ENCODE peak calls at places on chromosomes 4 and X, in six cellular contexts. Y is heart left ventricle, U is tibial artery, D is esophagus muscularis mucosa, F is GM12878, B is fibroblast of mammary gland. T is an unnamed sample.

GRCh38 chr4:52837716-52838558 is 24.2 kb upstream of the RASL11B start:
- DNase-seq in Y (peak), B (peak), F (no peak), U (no peak), D (no peak), T (no peak)

GRCh38 chr4:27245216-27245615 is 384.6 kb downstream of the STIM2 start:
- DNase-seq in F (no peak), B (peak), U (no peak), Y (no peak), D (no peak), T (no peak)

GRCh38 chr4:119138046-119138445 is 2.4 kb downstream of the MYOZ2 start:
- DNase-seq in Y (no peak), U (no peak), F (no peak), D (no peak), B (peak), T (no peak)

GRCh38 chr4:23279377-23279988 is 586.7 kb downstream of the GBA3 start:
- DNase-seq in D (no peak), B (peak), U (no peak), Y (no peak), F (no peak), T (no peak)

GRCh38 chrX:49784747-49785280 is 44.3 kb upstream of the PAGE4 start:
- DNase-seq in Y (no peak), F (no peak), D (no peak), B (no peak), U (no peak), T (no peak)

GRCh38 chr4:5470318-5470889 is 238.0 kb downstream of the EVC2 start:
- DNase-seq in B (no peak), Y (no peak), U (no peak), F (no peak), D (no peak), T (no peak)

GRCh38 chr4:1793496-1793840 is 375 bp downstream of the FGFR3 start:
- DNase-seq in Y (peak), B (no peak), F (no peak), U (no peak), D (no peak), T (no peak)

GRCh38 chr4:129254126-129254525 is 158.2 kb downstream of the C4orf33 start:
- DNase-seq in B (no peak), Y (no peak), F (no peak), U (no peak), D (no peak), T (no peak)

GRCh38 chr4:69591374-69591773 is 48.1 kb downstream of the UGT2A2 start:
- DNase-seq in F (no peak), U (no peak), Y (no peak), D (no peak), B (no peak), T (no peak)

GRCh38 chrX:37825225-37825842 is 22.0 kb downstream of the DYNLT3 start:
- DNase-seq in Y (no peak), B (peak), F (no peak), U (peak), D (no peak), T (no peak)

GRCh38 chr4:165009493-165010227 is 22.1 kb upstream of the TRIM60 start:
- DNase-seq in U (no peak), B (no peak), F (no peak), Y (no peak), D (no peak), T (no peak)

GRCh38 chr4:139461022-139461421 is 7.1 kb downstream of the RAB33B start:
- DNase-seq in Y (no peak), U (no peak), D (no peak), F (no peak), B (no peak), T (no peak)

GRCh38 chr4:155667538-155668511 is 1.2 kb downstream of the GUCY1A1 start:
- DNase-seq in D (no peak), Y (peak), F (no peak), U (peak), B (peak), T (no peak)

GRCh38 chr4:59122626-59123025 is 2012.4 kb upstream of the IGFBP7 start:
- DNase-seq in Y (no peak), F (no peak), U (no peak), D (no peak), B (no peak), T (no peak)

GRCh38 chr4:23890369-23891063 is 669 bp upstream of the PPARGC1A start:
- DNase-seq in Y (no peak), D (no peak), U (no peak), B (no peak), F (no peak), T (no peak)

GRCh38 chr4:72326692-72327632 is 242.1 kb downstream of the ADAMTS3 start:
- DNase-seq in U (no peak), D (no peak), Y (no peak), F (no peak), B (peak), T (no peak)

GRCh38 chrX:12701625-12702024 is 89.6 kb upstream of the PRPS2 start:
- DNase-seq in B (peak), F (peak), U (no peak), Y (peak), D (no peak), T (peak)

GRCh38 chrX:53239474-53239873 is 14.5 kb upstream of the KDM5C start:
- DNase-seq in D (no peak), Y (no peak), B (peak), U (no peak), F (no peak), T (no peak)

GRCh38 chr4:114509340-114509739 is 89.3 kb upstream of the UGT8 start:
- DNase-seq in U (no peak), Y (no peak), B (no peak), F (no peak), D (no peak), T (no peak)
- H3K4me3 ChIP-seq in U (no peak), Y (no peak), B (no peak), F (no peak), D (no peak), T (no peak)

GRCh38 chr4:42404001-42404400 is 6.7 kb downstream of the SHISA3 start:
- DNase-seq in B (no peak), F (no peak), D (no peak), Y (no peak), U (no peak), T (no peak)
- TF ChIP-seq CTCF in B (no peak), F (peak), D (no peak), Y (no peak), U (no peak), T (no peak)

GRCh38 chr4:79764118-79764517 is 308.9 kb downstream of the ANTXR2 start:
- DNase-seq in D (no peak), B (no peak), U (no peak), Y (no peak), F (no peak), T (no peak)
- H3K4me3 ChIP-seq in D (no peak), B (no peak), U (no peak), Y (no peak), F (no peak), T (no peak)

DNA sequence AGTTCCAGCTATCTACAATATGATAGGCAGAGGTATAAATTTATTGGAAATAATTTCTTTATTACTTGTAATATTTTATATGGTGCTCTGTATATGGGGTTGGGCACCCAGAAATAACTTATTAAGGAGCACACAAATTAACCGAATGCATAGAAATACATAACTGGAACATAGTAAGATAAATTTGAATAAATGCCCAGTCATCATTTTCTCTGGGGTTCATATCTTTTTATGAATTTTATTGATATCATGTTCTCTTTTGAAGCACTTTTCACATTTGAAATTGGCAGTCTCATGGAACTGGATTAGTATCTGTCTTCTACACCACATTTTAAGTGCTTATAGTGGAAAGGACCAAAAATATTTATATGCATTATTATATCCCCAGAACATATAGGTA is 122.0 kb downstream of the PCDH7 start:
- DNase-seq in U (no peak), D (no peak), Y (no peak), F (no peak), B (no peak), T (no peak)
- TF ChIP-seq CTCF in U (no peak), D (no peak), Y (no peak), F (no peak), B (no peak), T (no peak)

DNA sequence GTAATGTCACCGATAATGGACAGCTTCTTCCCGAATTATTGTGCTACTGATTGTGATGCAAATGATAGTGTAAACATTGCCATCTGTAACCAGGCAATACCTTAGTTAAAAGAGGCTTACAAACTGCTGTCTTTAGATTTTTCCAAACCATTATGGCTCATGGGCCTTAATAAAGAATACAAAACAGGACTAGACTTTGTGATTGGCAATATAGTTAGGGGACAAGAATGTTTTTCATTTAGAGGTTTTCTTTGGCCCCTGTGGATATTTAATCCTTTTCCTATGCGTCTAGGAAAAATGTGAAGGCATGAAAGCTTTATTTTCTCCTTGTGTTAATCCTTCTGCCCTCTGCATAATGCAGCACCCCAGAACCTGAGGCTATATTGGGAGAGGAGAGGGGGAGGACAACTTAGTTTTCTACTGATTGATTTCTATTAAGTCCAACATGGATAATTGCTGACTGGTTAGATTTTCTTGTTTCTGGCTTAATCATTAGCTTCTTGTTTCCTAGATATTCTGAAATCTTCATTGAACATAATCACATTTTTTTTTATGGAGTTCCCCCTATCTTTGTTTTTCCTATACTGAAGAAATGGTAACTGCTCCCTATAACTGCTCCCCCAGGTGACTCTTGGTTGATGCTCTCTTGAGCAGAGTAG is 1.9 kb downstream of the PRPS1 start:
- DNase-seq in F (no peak), D (no peak), U (no peak), Y (no peak), B (no peak), T (no peak)
- H3K4me3 ChIP-seq in F (peak), D (peak), U (no peak), Y (no peak), B (peak), T (peak)